ENCODE peak calls at places on chromosomes 13 and 19, in five cellular contexts. X, V, T, Q and K are unnamed samples.
A peak's percentile ranks its signal among the peaks of the same experiment; 100 is the strongest.

GRCh38 chr19:7618366-7618765 is 11.0 kb downstream of the XAB2 start:
- DNase-seq in X (no peak), V (no peak), T (no peak), Q (no peak), K (peak; percentile 33)

GRCh38 chr13:83065136-83065535 is 817.1 kb downstream of the SLITRK1 start:
- DNase-seq in X (no peak), V (no peak), T (no peak), Q (no peak), K (no peak)

GRCh38 chr13:46126552-46127171 is 21.8 kb upstream of the CPB2 start:
- DNase-seq in X (peak; percentile 91), V (peak; percentile 57), T (no peak), Q (peak; percentile 67), K (peak; percentile 75)

GRCh38 chr13:51420681-51421476 is 32.0 kb downstream of the INTS6 start:
- DNase-seq in X (no peak), V (no peak), T (no peak), Q (no peak), K (no peak)

GRCh38 chr13:101942038-101942437 is 459.8 kb downstream of the FGF14 start:
- DNase-seq in X (no peak), V (no peak), T (no peak), Q (no peak), K (peak; percentile 7)

GRCh38 chr19:50567052-50567841 is 988 bp downstream of the LRRC4B start:
- DNase-seq in X (peak; percentile 70), V (no peak), T (no peak), Q (peak; percentile 70), K (no peak)

GRCh38 chr13:58119351-58119750 is 487.8 kb downstream of the PCDH17 start:
- DNase-seq in X (no peak), V (no peak), T (no peak), Q (no peak), K (no peak)

GRCh38 chr19:52227980-52228379 is 38.1 kb downstream of the PPP2R1A start:
- DNase-seq in X (no peak), V (no peak), T (no peak), Q (no peak), K (no peak)

GRCh38 chr13:51966186-51966585 is 45.1 kb downstream of the ATP7B start:
- DNase-seq in X (no peak), V (no peak), T (no peak), Q (no peak), K (no peak)

GRCh38 chr19:21110183-21110582 is 28.2 kb downstream of the ZNF714 start:
- DNase-seq in X (no peak), V (no peak), T (no peak), Q (no peak), K (no peak)

GRCh38 chr19:17246681-17247425 is 1.1 kb upstream of the NR2F6 start:
- DNase-seq in X (peak; percentile 79), V (no peak), T (no peak), Q (no peak), K (peak; percentile 80)

GRCh38 chr13:106573855-106574254 is 5.9 kb upstream of the ARGLU1 start:
- DNase-seq in X (no peak), V (no peak), T (no peak), Q (no peak), K (no peak)

GRCh38 chr13:51942189-51942588 is 69.1 kb downstream of the ATP7B start:
- DNase-seq in X (no peak), V (peak; percentile 19), T (no peak), Q (no peak), K (no peak)

GRCh38 chr19:2239771-2240770 is 3.4 kb downstream of the SF3A2 start:
- DNase-seq in X (no peak), V (no peak), T (no peak), Q (no peak), K (no peak)

GRCh38 chr19:36973021-36973843 is 57.1 kb downstream of the ZNF568 start:
- DNase-seq in X (no peak), V (no peak), T (peak; percentile 17), Q (peak; percentile 20), K (no peak)

GRCh38 chr19:19627716-19628498 is at the start of gene LPAR2:
- DNase-seq in X (peak; percentile 89), V (peak; percentile 24), T (no peak), Q (no peak), K (no peak)

DNA sequence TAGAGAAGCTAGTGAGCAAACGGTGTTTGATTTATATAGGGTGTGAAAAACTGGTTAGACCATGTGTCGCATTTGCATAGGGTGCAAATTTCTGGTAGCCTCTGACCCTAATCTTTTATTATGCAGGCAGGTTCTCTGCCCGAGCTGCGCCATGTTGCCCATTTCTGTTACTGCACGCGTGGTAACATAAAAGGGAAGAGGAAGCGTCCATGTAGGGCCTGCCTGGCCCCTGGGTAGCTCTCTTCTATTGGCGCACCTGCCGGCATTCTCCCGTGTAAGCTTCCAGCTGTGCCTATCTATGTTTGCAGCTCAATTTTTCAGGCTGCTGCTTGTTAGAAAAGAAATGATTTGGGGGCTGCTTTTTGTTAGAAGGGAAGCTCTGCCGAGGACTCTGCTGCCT is 14.0 kb upstream of the CD70 start:
- DNase-seq in X (no peak), V (no peak), T (no peak), Q (no peak), K (no peak)
- H3K27ac ChIP-seq in X (no peak overlapping the region), V (no peak overlapping the region), T (no peak overlapping the region), Q (no peak overlapping the region), K (no peak overlapping the region)

GRCh38 chr19:48945817-48946216 is 8.9 kb upstream of the BAX start:
- DNase-seq in X (no peak), V (no peak), T (no peak), Q (no peak), K (no peak)
- TF ChIP-seq ATF3 in X (no peak), V (no peak), T (no peak), Q (no peak), K (no peak)

GRCh38 chr19:49469828-49470614 is 4.0 kb upstream of the FLT3LG start:
- DNase-seq in X (no peak), V (no peak), T (peak; percentile 84), Q (no peak), K (no peak)
- H3K27ac ChIP-seq in X (no peak overlapping the region), V (no peak overlapping the region), T (peak overlapping the region; percentile 82), Q (no peak overlapping the region), K (no peak overlapping the region)

GRCh38 chr19:12133069-12133468 is 7.1 kb downstream of the ZNF20 start:
- DNase-seq in X (no peak), V (no peak), T (no peak), Q (no peak), K (no peak)
- TF ChIP-seq ATF3 in X (no peak), V (no peak), T (no peak), Q (peak; percentile 55), K (no peak)

GRCh38 chr19:996051-996838 is 4.0 kb upstream of the GRIN3B start:
- DNase-seq in X (peak; percentile 77), V (no peak), T (no peak), Q (peak; percentile 74), K (no peak)
- H3K27ac ChIP-seq in X (no peak overlapping the region), V (peak overlapping the region; percentile 8), T (no peak overlapping the region), Q (no peak overlapping the region), K (no peak overlapping the region)

GRCh38 chr13:30870049-30870884 is 35.8 kb upstream of the MEDAG start:
- DNase-seq in X (peak; percentile 67), V (peak; percentile 79), T (no peak), Q (peak; percentile 79), K (no peak)

GRCh38 chr13:30871713-30872029 is 34.4 kb upstream of the MEDAG start:
- DNase-seq in X (no peak), V (no peak), T (no peak), Q (no peak), K (no peak)

GRCh38 chr13:30872195-30872594 is 33.9 kb upstream of the MEDAG start:
- DNase-seq in X (no peak), V (no peak), T (no peak), Q (no peak), K (no peak)

GRCh38 chr13:30869491-30869890 is 36.6 kb upstream of the MEDAG start:
- DNase-seq in X (no peak), V (no peak), T (no peak), Q (no peak), K (no peak)

DNA sequence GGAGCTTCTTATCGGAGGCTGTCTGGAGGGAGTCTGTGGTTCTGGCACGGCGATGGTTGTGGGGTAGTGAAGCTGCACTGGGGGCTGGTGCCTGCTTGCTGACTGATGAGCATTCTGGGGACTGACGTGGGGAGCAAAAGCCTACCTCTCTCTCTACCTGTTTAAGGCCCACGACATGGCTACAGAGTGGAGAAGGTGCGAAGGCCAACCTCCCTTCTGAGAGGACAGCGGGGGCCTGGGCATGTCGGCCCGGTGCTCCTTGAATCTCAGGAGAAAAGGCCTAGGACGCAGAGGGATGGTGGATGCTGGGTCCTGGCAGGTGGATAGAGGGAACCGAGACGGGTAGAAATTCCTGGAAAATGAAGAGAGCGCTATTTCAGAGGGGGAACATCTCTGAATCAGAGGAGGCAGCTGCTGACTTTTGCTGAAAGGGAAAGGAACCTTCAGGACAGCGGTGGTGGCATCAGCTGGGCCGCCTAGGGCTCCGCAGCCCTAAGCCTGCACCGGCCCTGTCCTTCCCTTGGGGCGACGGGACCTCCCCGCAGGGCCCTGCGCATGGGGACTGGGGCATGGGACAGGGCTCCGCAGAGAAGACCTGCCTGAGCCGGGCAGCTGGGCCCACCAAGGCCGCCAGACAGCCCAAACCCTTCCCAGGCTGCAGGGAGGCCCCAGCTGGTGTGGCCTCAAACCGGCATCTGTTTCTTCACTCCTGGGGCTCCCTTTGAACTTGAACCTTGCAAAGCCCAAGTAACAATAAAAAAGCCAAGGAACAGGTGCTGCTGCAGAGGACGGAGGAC is 35.0 kb upstream of the MEDAG start:
- DNase-seq in X (no peak), V (no peak), T (no peak), Q (no peak), K (no peak)
- TF ChIP-seq ATF3 in X (no peak), V (no peak), T (no peak), Q (no peak), K (no peak)

GRCh38 chr13:23504188-23504587 is 66.0 kb upstream of the TNFRSF19 start:
- DNase-seq in X (no peak), V (no peak), T (no peak), Q (no peak), K (no peak)
- H3K27ac ChIP-seq in X (no peak overlapping the region), V (no peak overlapping the region), T (no peak overlapping the region), Q (no peak overlapping the region), K (no peak overlapping the region)

GRCh38 chr13:64591981-64592380 is 2638.2 kb downstream of the PCDH9 start:
- DNase-seq in X (no peak), V (no peak), T (no peak), Q (no peak), K (no peak)
- TF ChIP-seq ATF3 in X (no peak), V (no peak), T (no peak), Q (no peak), K (no peak)